ENCODE peak calls at places on chromosomes 16 and 17, in six cellular contexts. One of them, this sample, is unnamed.

GRCh38 chr17:76689859-76690258 is 20.9 kb downstream of the MXRA7 start:
- DNase-seq in occipital lobe: no peak
- DNase-seq in neuronal stem cell: no peak
- DNase-seq in hypothalamus: no peak
- DNase-seq in tibial nerve: no peak
- DNase-seq in HS-27A: no peak
- DNase-seq in this sample: peak; percentile 54

GRCh38 chr16:88971371-88972097 is 5.5 kb downstream of the CBFA2T3 start:
- DNase-seq in occipital lobe: no peak
- DNase-seq in neuronal stem cell: no peak
- DNase-seq in hypothalamus: no peak
- DNase-seq in tibial nerve: no peak
- DNase-seq in HS-27A: no peak
- DNase-seq in this sample: no peak

GRCh38 chr17:28279411-28279810 is 39.6 kb upstream of the TMEM97 start:
- DNase-seq in occipital lobe: no peak
- DNase-seq in neuronal stem cell: no peak
- DNase-seq in hypothalamus: no peak
- DNase-seq in tibial nerve: no peak
- DNase-seq in HS-27A: peak; percentile 31
- DNase-seq in this sample: no peak

GRCh38 chr17:61926831-61927210 is 961 bp downstream of the INTS2 start:
- DNase-seq in occipital lobe: no peak
- DNase-seq in neuronal stem cell: no peak
- DNase-seq in hypothalamus: no peak
- DNase-seq in tibial nerve: no peak
- DNase-seq in HS-27A: no peak
- DNase-seq in this sample: no peak

GRCh38 chr16:19639986-19640421 is 78.0 kb downstream of the KNOP1 start:
- DNase-seq in occipital lobe: no peak
- DNase-seq in neuronal stem cell: no peak
- DNase-seq in hypothalamus: no peak
- DNase-seq in tibial nerve: no peak
- DNase-seq in HS-27A: no peak
- DNase-seq in this sample: no peak

GRCh38 chr16:79061199-79061598 is 539.3 kb downstream of the MAF start:
- DNase-seq in occipital lobe: no peak
- DNase-seq in neuronal stem cell: no peak
- DNase-seq in hypothalamus: no peak
- DNase-seq in tibial nerve: no peak
- DNase-seq in HS-27A: no peak
- DNase-seq in this sample: no peak

GRCh38 chr17:63436523-63437110 is 9.5 kb downstream of the CYB561 start:
- DNase-seq in occipital lobe: peak; percentile 25
- DNase-seq in neuronal stem cell: no peak
- DNase-seq in hypothalamus: no peak
- DNase-seq in tibial nerve: no peak
- DNase-seq in HS-27A: no peak
- DNase-seq in this sample: no peak

GRCh38 chr17:7060165-7060890 is 16.4 kb upstream of the SLC16A11 start:
- DNase-seq in occipital lobe: no peak
- DNase-seq in neuronal stem cell: no peak
- DNase-seq in hypothalamus: no peak
- DNase-seq in tibial nerve: no peak
- DNase-seq in HS-27A: peak; percentile 8
- DNase-seq in this sample: peak; percentile 48

GRCh38 chr17:11285946-11286345 is 44.9 kb downstream of the SHISA6 start:
- DNase-seq in occipital lobe: no peak
- DNase-seq in neuronal stem cell: no peak
- DNase-seq in hypothalamus: no peak
- DNase-seq in tibial nerve: no peak
- DNase-seq in HS-27A: no peak
- DNase-seq in this sample: no peak

GRCh38 chr17:8894673-8895578 is 27.5 kb upstream of the PIK3R6 start:
- DNase-seq in occipital lobe: no peak
- DNase-seq in neuronal stem cell: peak; percentile 53
- DNase-seq in hypothalamus: no peak
- DNase-seq in tibial nerve: peak; percentile 70
- DNase-seq in HS-27A: no peak
- DNase-seq in this sample: no peak

GRCh38 chr17:48499743-48500434 is 30.9 kb downstream of the HOXB1 start:
- DNase-seq in occipital lobe: no peak
- DNase-seq in neuronal stem cell: no peak
- DNase-seq in hypothalamus: no peak
- DNase-seq in tibial nerve: no peak
- DNase-seq in HS-27A: no peak
- DNase-seq in this sample: no peak

GRCh38 chr17:52159810-52160578 is 1.5 kb upstream of the CA10 start:
- DNase-seq in occipital lobe: no peak
- DNase-seq in neuronal stem cell: no peak
- DNase-seq in hypothalamus: no peak
- DNase-seq in tibial nerve: no peak
- DNase-seq in HS-27A: no peak
- DNase-seq in this sample: no peak

GRCh38 chr17:29133146-29133713 is 47.0 kb downstream of the MYO18A start:
- DNase-seq in occipital lobe: peak; percentile 64
- DNase-seq in neuronal stem cell: no peak
- DNase-seq in hypothalamus: no peak
- DNase-seq in tibial nerve: no peak
- DNase-seq in HS-27A: no peak
- DNase-seq in this sample: peak; percentile 42

GRCh38 chr17:12756786-12757185 is 32.5 kb upstream of the ARHGAP44 start:
- DNase-seq in occipital lobe: no peak
- DNase-seq in neuronal stem cell: no peak
- DNase-seq in hypothalamus: no peak
- DNase-seq in tibial nerve: no peak
- DNase-seq in HS-27A: no peak
- DNase-seq in this sample: no peak

GRCh38 chr16:23700509-23700908 is 12.5 kb downstream of the ERN2 start:
- DNase-seq in occipital lobe: no peak
- DNase-seq in neuronal stem cell: no peak
- DNase-seq in hypothalamus: no peak
- DNase-seq in tibial nerve: no peak
- DNase-seq in HS-27A: no peak
- DNase-seq in this sample: no peak

GRCh38 chr16:49608095-49608494 is 234.5 kb downstream of the C16orf78 start:
- DNase-seq in occipital lobe: no peak
- DNase-seq in neuronal stem cell: no peak
- DNase-seq in hypothalamus: no peak
- DNase-seq in tibial nerve: no peak
- DNase-seq in HS-27A: no peak
- DNase-seq in this sample: no peak

GRCh38 chr17:75174996-75175395 is 7.8 kb downstream of the SUMO2 start:
- DNase-seq in occipital lobe: no peak
- DNase-seq in neuronal stem cell: no peak
- DNase-seq in hypothalamus: no peak
- DNase-seq in tibial nerve: no peak
- DNase-seq in HS-27A: no peak
- DNase-seq in this sample: no peak

GRCh38 chr16:68436581-68436980 is 11.7 kb downstream of the SMPD3 start:
- DNase-seq in occipital lobe: no peak
- DNase-seq in neuronal stem cell: no peak
- DNase-seq in hypothalamus: no peak
- DNase-seq in tibial nerve: no peak
- DNase-seq in HS-27A: no peak
- DNase-seq in this sample: no peak

GRCh38 chr17:58991718-58992331 is 114.9 kb downstream of the TRIM37 start:
- DNase-seq in occipital lobe: no peak
- DNase-seq in neuronal stem cell: no peak
- DNase-seq in hypothalamus: no peak
- DNase-seq in tibial nerve: no peak
- DNase-seq in HS-27A: peak; percentile 71
- DNase-seq in this sample: no peak

GRCh38 chr17:58370309-58370708 is 18.3 kb upstream of the SUPT4H1 start:
- DNase-seq in occipital lobe: no peak
- DNase-seq in neuronal stem cell: no peak
- DNase-seq in hypothalamus: no peak
- DNase-seq in tibial nerve: no peak
- DNase-seq in HS-27A: no peak
- DNase-seq in this sample: no peak

GRCh38 chr16:57238682-57239081 is 6.4 kb upstream of the ARL2BP start:
- DNase-seq in occipital lobe: no peak
- DNase-seq in neuronal stem cell: no peak
- DNase-seq in hypothalamus: no peak
- DNase-seq in tibial nerve: no peak
- DNase-seq in HS-27A: no peak
- DNase-seq in this sample: no peak

GRCh38 chr17:74920679-74921044 is 2.4 kb downstream of the USH1G start:
- DNase-seq in occipital lobe: no peak
- DNase-seq in neuronal stem cell: no peak
- DNase-seq in hypothalamus: no peak
- DNase-seq in tibial nerve: no peak
- DNase-seq in HS-27A: no peak
- DNase-seq in this sample: no peak

GRCh38 chr17:41171881-41172280 is 3.9 kb upstream of the KRTAP4-3 start:
- DNase-seq in occipital lobe: no peak
- DNase-seq in neuronal stem cell: no peak
- DNase-seq in hypothalamus: no peak
- DNase-seq in tibial nerve: no peak
- DNase-seq in HS-27A: no peak
- DNase-seq in this sample: no peak

GRCh38 chr17:29722411-29723198 is 99.9 kb upstream of the CORO6 start:
- DNase-seq in occipital lobe: no peak
- DNase-seq in neuronal stem cell: no peak
- DNase-seq in hypothalamus: no peak
- DNase-seq in tibial nerve: peak; percentile 67
- DNase-seq in HS-27A: no peak
- DNase-seq in this sample: no peak

GRCh38 chr16:79146-80054 is 1.4 kb downstream of the MPG start:
- DNase-seq in occipital lobe: no peak
- DNase-seq in neuronal stem cell: no peak
- DNase-seq in hypothalamus: no peak
- DNase-seq in tibial nerve: no peak
- DNase-seq in HS-27A: no peak
- DNase-seq in this sample: no peak

GRCh38 chr16:5884996-5885395 is 787.4 kb upstream of the EEF2KMT start:
- DNase-seq in occipital lobe: no peak
- DNase-seq in neuronal stem cell: no peak
- DNase-seq in hypothalamus: no peak
- DNase-seq in tibial nerve: no peak
- DNase-seq in HS-27A: no peak
- DNase-seq in this sample: no peak

GRCh38 chr17:74147966-74148365 is 55.5 kb upstream of the RPL38 start:
- DNase-seq in occipital lobe: no peak
- DNase-seq in neuronal stem cell: no peak
- DNase-seq in hypothalamus: no peak
- DNase-seq in tibial nerve: no peak
- DNase-seq in HS-27A: no peak
- DNase-seq in this sample: no peak

GRCh38 chr17:53032861-53033271 is 789.9 kb upstream of the KIF2B start:
- DNase-seq in occipital lobe: no peak
- DNase-seq in neuronal stem cell: peak; percentile 53
- DNase-seq in hypothalamus: no peak
- DNase-seq in tibial nerve: no peak
- DNase-seq in HS-27A: no peak
- DNase-seq in this sample: no peak

GRCh38 chr17:82548681-82549303 is 29.3 kb downstream of the FOXK2 start:
- DNase-seq in occipital lobe: no peak
- DNase-seq in neuronal stem cell: no peak
- DNase-seq in hypothalamus: no peak
- DNase-seq in tibial nerve: peak; percentile 48
- DNase-seq in HS-27A: no peak
- DNase-seq in this sample: no peak

GRCh38 chr16:49181812-49182211 is 99.8 kb downstream of the CBLN1 start:
- DNase-seq in occipital lobe: no peak
- DNase-seq in neuronal stem cell: no peak
- DNase-seq in hypothalamus: no peak
- DNase-seq in tibial nerve: no peak
- DNase-seq in HS-27A: no peak
- DNase-seq in this sample: no peak

GRCh38 chr17:43135454-43135819 is 10.3 kb upstream of the BRCA1 start:
- DNase-seq in occipital lobe: no peak
- DNase-seq in neuronal stem cell: no peak
- DNase-seq in hypothalamus: no peak
- DNase-seq in tibial nerve: no peak
- DNase-seq in HS-27A: no peak
- DNase-seq in this sample: no peak

GRCh38 chr17:67520282-67520906 is 143.3 kb downstream of the PITPNC1 start:
- DNase-seq in occipital lobe: no peak
- DNase-seq in neuronal stem cell: no peak
- DNase-seq in hypothalamus: no peak
- DNase-seq in tibial nerve: peak; percentile 41
- DNase-seq in HS-27A: no peak
- DNase-seq in this sample: no peak

GRCh38 chr16:4182581-4183257 is 59.2 kb downstream of the SRL start:
- DNase-seq in occipital lobe: no peak
- DNase-seq in neuronal stem cell: no peak
- DNase-seq in hypothalamus: no peak
- DNase-seq in tibial nerve: no peak
- DNase-seq in HS-27A: no peak
- DNase-seq in this sample: no peak

GRCh38 chr17:78315355-78316114 is 44.3 kb downstream of the SOCS3 start:
- DNase-seq in occipital lobe: peak; percentile 33
- DNase-seq in neuronal stem cell: no peak
- DNase-seq in hypothalamus: no peak
- DNase-seq in tibial nerve: peak; percentile 86
- DNase-seq in HS-27A: no peak
- DNase-seq in this sample: no peak

GRCh38 chr16:3088450-3088849 is 10.6 kb downstream of the ZSCAN10 start:
- DNase-seq in occipital lobe: no peak
- DNase-seq in neuronal stem cell: no peak
- DNase-seq in hypothalamus: no peak
- DNase-seq in tibial nerve: no peak
- DNase-seq in HS-27A: no peak
- DNase-seq in this sample: no peak

GRCh38 chr16:67969286-67970039 is 1.0 kb upstream of the SLC12A4 start:
- DNase-seq in occipital lobe: no peak
- DNase-seq in neuronal stem cell: peak; percentile 24
- DNase-seq in hypothalamus: no peak
- DNase-seq in tibial nerve: no peak
- DNase-seq in HS-27A: no peak
- DNase-seq in this sample: no peak

GRCh38 chr16:13923703-13924298 is 3.8 kb downstream of the ERCC4 start:
- DNase-seq in occipital lobe: no peak
- DNase-seq in neuronal stem cell: peak; percentile 21
- DNase-seq in hypothalamus: no peak
- DNase-seq in tibial nerve: no peak
- DNase-seq in HS-27A: no peak
- DNase-seq in this sample: no peak

GRCh38 chr17:45735488-45735887 is 48.6 kb upstream of the CRHR1 start:
- DNase-seq in occipital lobe: no peak
- DNase-seq in neuronal stem cell: no peak
- DNase-seq in hypothalamus: no peak
- DNase-seq in tibial nerve: no peak
- DNase-seq in HS-27A: no peak
- DNase-seq in this sample: no peak

GRCh38 chr16:84825896-84826557 is 6.2 kb downstream of the CRISPLD2 start:
- DNase-seq in occipital lobe: no peak
- DNase-seq in neuronal stem cell: no peak
- DNase-seq in hypothalamus: no peak
- DNase-seq in tibial nerve: no peak
- DNase-seq in HS-27A: no peak
- DNase-seq in this sample: no peak

This sample was measured in caudate nucleus.